ENCODE peak calls at places on chromosomes 11 and 22, in eight cellular contexts. J, E, N, R, G, A, P and B are unnamed samples.

GRCh38 chr22:19789406-19789805 is 28.8 kb downstream of the TBX1 start:
- DNase-seq in J (no peak), E (no peak), N (no peak), R (no peak), G (no peak), A (no peak), P (no peak), B (no peak)

GRCh38 chr11:108654994-108655631 is 9.8 kb upstream of the DDX10 start:
- DNase-seq in J (peak; percentile 72), E (peak; percentile 72), N (no peak), R (peak; percentile 40), G (peak; percentile 63), A (peak; percentile 54), P (peak; percentile 61), B (peak; percentile 77)

GRCh38 chr11:106956887-106957505 is 61.3 kb downstream of the GUCY1A2 start:
- DNase-seq in J (no peak), E (no peak), N (no peak), R (no peak), G (no peak), A (no peak), P (no peak), B (no peak)

GRCh38 chr11:14362613-14363012 is 3.6 kb upstream of the RRAS2 start:
- DNase-seq in J (no peak), E (no peak), N (no peak), R (no peak), G (no peak), A (no peak), P (no peak), B (no peak)

GRCh38 chr11:102666331-102666957 is 39.1 kb downstream of the MMP27 start:
- DNase-seq in J (peak; percentile 65), E (peak; percentile 70), N (no peak), R (no peak), G (peak; percentile 31), A (peak; percentile 36), P (peak; percentile 64), B (peak; percentile 75)

GRCh38 chr11:2813141-2813908 is 72.2 kb downstream of the CDKN1C start:
- DNase-seq in J (peak; percentile 44), E (peak; percentile 81), N (no peak), R (no peak), G (no peak), A (no peak), P (peak; percentile 50), B (no peak)

GRCh38 chr11:118618115-118618990 is 10.9 kb downstream of the PHLDB1 start:
- DNase-seq in J (peak; percentile 93), E (peak; percentile 83), N (no peak), R (peak; percentile 83), G (peak; percentile 55), A (peak; percentile 52), P (no peak), B (peak; percentile 96)

GRCh38 chr22:44714703-44715350 is 12.8 kb downstream of the PRR5 start:
- DNase-seq in J (no peak), E (no peak), N (no peak), R (no peak), G (no peak), A (no peak), P (peak; percentile 55), B (no peak)

GRCh38 chr22:37664249-37665101 is 6.0 kb downstream of the PDXP start:
- DNase-seq in J (peak; percentile 24), E (no peak), N (no peak), R (no peak), G (no peak), A (no peak), P (no peak), B (no peak)

GRCh38 chr11:14974723-14975587 is 2.8 kb upstream of the CALCA start:
- DNase-seq in J (peak; percentile 40), E (peak; percentile 56), N (no peak), R (no peak), G (peak; percentile 55), A (no peak), P (peak; percentile 67), B (no peak)

GRCh38 chr11:75319035-75319877 is 32.2 kb downstream of the ARRB1 start:
- DNase-seq in J (no peak), E (no peak), N (no peak), R (peak; percentile 35), G (peak; percentile 85), A (no peak), P (no peak), B (no peak)

GRCh38 chr11:71341596-71341995 is 89.2 kb upstream of the SHANK2 start:
- DNase-seq in J (no peak), E (no peak), N (no peak), R (peak; percentile 7), G (no peak), A (no peak), P (no peak), B (no peak)

GRCh38 chr11:101453682-101454081 is 130.1 kb downstream of the TRPC6 start:
- DNase-seq in J (no peak), E (no peak), N (no peak), R (no peak), G (no peak), A (no peak), P (no peak), B (no peak)

GRCh38 chr11:17894929-17895658 is 117.8 kb downstream of the SERGEF start:
- DNase-seq in J (peak; percentile 19), E (peak; percentile 37), N (peak; percentile 2), R (no peak), G (no peak), A (no peak), P (no peak), B (no peak)

GRCh38 chr11:124415356-124415923 is 9.2 kb downstream of the OR8B4 start:
- DNase-seq in J (peak; percentile 79), E (peak; percentile 74), N (peak; percentile 2), R (no peak), G (no peak), A (no peak), P (peak; percentile 60), B (peak; percentile 1)
- TF ChIP-seq CTCF in J (peak; percentile 68), E (peak; percentile 71), N (peak; percentile 39), R (no peak), G (peak; percentile 86), A (peak; percentile 54), P (peak; percentile 67), B (peak; percentile 57)

GRCh38 chr11:43923327-43924111 is 18.9 kb upstream of the C11orf96 start:
- DNase-seq in J (peak; percentile 79), E (peak; percentile 95), N (no peak), R (peak; percentile 68), G (no peak), A (no peak), P (no peak), B (peak; percentile 85)
- H3K4me3 ChIP-seq in J (no peak overlapping the region), E (no peak overlapping the region), N (no peak overlapping the region), R (no peak overlapping the region), G (no peak overlapping the region), A (no peak overlapping the region), P (no peak overlapping the region), B (no peak overlapping the region)

GRCh38 chr11:68632802-68633201 is 51.5 kb upstream of the GAL start:
- DNase-seq in J (peak; percentile 79), E (peak; percentile 83), N (peak; percentile 50), R (no peak), G (peak; percentile 65), A (peak; percentile 51), P (peak; percentile 78), B (peak; percentile 82)
- TF ChIP-seq CTCF in J (peak; percentile 77), E (peak; percentile 53), N (peak; percentile 69), R (no peak), G (peak; percentile 23), A (peak; percentile 43), P (peak; percentile 72), B (peak; percentile 49)

GRCh38 chr22:26432619-26433311 is 3.7 kb downstream of the ASPHD2 start:
- DNase-seq in J (no peak), E (no peak), N (no peak), R (no peak), G (no peak), A (no peak), P (no peak), B (no peak)

GRCh38 chr22:26429458-26430238 is 588 bp downstream of the ASPHD2 start:
- DNase-seq in J (no peak), E (no peak), N (no peak), R (no peak), G (no peak), A (no peak), P (no peak), B (no peak)

GRCh38 chr22:26431151-26431995 is 2.3 kb downstream of the ASPHD2 start:
- DNase-seq in J (peak; percentile 66), E (no peak), N (no peak), R (no peak), G (no peak), A (no peak), P (no peak), B (no peak)

GRCh38 chr22:26428515-26429457 is at the start of gene ASPHD2:
- DNase-seq in J (peak; percentile 60), E (peak; percentile 61), N (peak; percentile 22), R (peak; percentile 41), G (peak; percentile 69), A (peak; percentile 48), P (peak; percentile 73), B (peak; percentile 46)

DNA sequence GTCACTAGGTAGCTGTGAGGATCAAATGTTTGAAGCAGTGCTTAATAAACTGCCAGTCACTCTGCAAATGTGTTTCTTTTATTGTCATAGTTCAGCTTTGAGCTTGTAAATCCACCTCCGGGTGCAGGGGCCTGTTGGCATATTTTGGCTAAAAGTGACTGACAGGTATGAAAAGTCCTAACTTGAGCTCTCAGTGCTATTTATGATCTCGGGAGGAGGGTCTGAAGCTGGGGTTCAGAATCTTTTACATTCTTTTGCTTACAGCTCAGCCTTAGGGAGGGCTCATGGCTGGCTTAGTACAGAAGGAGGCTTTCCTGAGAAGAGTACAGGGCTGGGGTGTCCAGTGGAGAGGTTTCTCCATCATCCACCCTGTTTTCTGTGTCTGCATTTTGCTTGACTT is 1.5 kb downstream of the ASPHD2 start:
- DNase-seq in J (no peak), E (no peak), N (no peak), R (no peak), G (no peak), A (no peak), P (no peak), B (no peak)
- H3K4me3 ChIP-seq in J (no peak overlapping the region), E (no peak overlapping the region), N (peak overlapping the region; percentile 51), R (no peak overlapping the region), G (no peak overlapping the region), A (no peak overlapping the region), P (no peak overlapping the region), B (no peak overlapping the region)

DNA sequence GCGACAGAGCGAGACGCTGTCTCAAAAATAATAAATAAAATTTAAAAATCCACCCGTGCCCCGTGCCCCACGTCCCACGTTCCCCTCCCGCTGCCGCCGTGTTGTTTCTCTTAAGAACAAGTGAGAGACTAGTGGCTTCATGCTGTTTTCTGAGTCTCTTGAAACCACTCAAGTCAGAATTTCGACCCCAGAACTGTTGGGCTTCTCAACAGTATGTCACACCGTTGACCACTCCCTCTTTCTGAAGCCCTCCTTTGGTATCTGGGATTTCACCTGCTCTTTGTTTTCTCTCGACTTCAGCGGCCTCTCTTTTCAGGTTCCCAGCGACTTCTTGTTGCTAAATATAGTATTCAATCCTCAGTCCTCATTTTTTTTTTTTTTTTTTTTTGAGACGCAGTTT is 974 bp downstream of the PPIL2 start:
- DNase-seq in J (no peak), E (no peak), N (no peak), R (no peak), G (no peak), A (no peak), P (no peak), B (no peak)
- TF ChIP-seq CTCF in J (no peak), E (no peak), N (no peak), R (no peak), G (no peak), A (no peak), P (no peak), B (no peak)